ENCODE peak calls at places on chromosomes 4 and X, in ten cellular contexts. T is NCI-H2081; V is mesenchymal stem cell; S is NCI-H1092 treated with DMSO at 0.1 percent for 48 hours; I is activated CD4-positive, alpha-beta T cell treated with anti-CD3 and anti-CD28 coated beads, Interleukin-2, amount 50 U/mL, for 48 hours; C is activated T-cell treated with anti-CD3 and anti-CD28 coated beads for 1 hour; L is GM23338; X is dermis blood vessel endothelial cell; F is NCI-H2029 treated with DMSO at 0.1 percent for 48 hours; U is thoracic aorta. M is an unnamed sample.
A peak's percentile ranks its signal among the peaks of the same experiment; 100 is the strongest.

GRCh38 chr4:5956285-5957021 is 61.8 kb downstream of the C4orf50 start:
- DNase-seq in S (peak; percentile 93), L (peak; percentile 50), U (no peak), F (peak; percentile 71), X (peak; percentile 44), V (no peak), C (no peak), I (no peak), T (peak; percentile 99), M (no peak)

GRCh38 chrX:150348365-150348764 is 14.8 kb upstream of the MAMLD1 start:
- DNase-seq in X (no peak), T (no peak), S (no peak), V (no peak), C (no peak), F (no peak), I (no peak), U (no peak), L (peak; percentile 76), M (no peak)

GRCh38 chr4:40309250-40309774 is 25.8 kb upstream of the CHRNA9 start:
- DNase-seq in V (peak; percentile 83), U (peak; percentile 74), L (peak; percentile 98), I (peak; percentile 97), C (peak; percentile 95), F (no peak), S (no peak), T (no peak), X (peak; percentile 94), M (peak; percentile 74)

GRCh38 chr4:56149601-56150000 is 200.9 kb downstream of the CEP135 start:
- DNase-seq in T (no peak), S (no peak), X (no peak), C (no peak), U (no peak), V (peak; percentile 66), F (no peak), L (no peak), I (no peak), M (no peak)

GRCh38 chr4:8694651-8695151 is 102.1 kb downstream of the CPZ start:
- DNase-seq in X (no peak), C (no peak), S (no peak), L (no peak), V (no peak), I (no peak), F (no peak), U (no peak), T (no peak), M (no peak)

GRCh38 chr4:153216546-153216945 is 12.3 kb downstream of the TRIM2 start:
- DNase-seq in I (no peak), S (no peak), T (no peak), U (no peak), F (no peak), V (no peak), X (no peak), C (no peak), L (no peak), M (no peak)

GRCh38 chr4:143762511-143762910 is 62.0 kb upstream of the FREM3 start:
- DNase-seq in C (no peak), I (no peak), U (no peak), V (no peak), X (no peak), T (no peak), F (no peak), L (no peak), S (no peak), M (no peak)

GRCh38 chr4:7842384-7843279 is 97.0 kb downstream of the AFAP1 start:
- DNase-seq in L (no peak), I (no peak), S (no peak), T (no peak), X (peak; percentile 96), F (no peak), V (peak; percentile 99), U (peak; percentile 31), C (no peak), M (peak; percentile 97)

GRCh38 chr4:72564184-72564583 is 4.8 kb downstream of the ADAMTS3 start:
- DNase-seq in T (no peak), S (no peak), L (no peak), V (peak; percentile 52), C (no peak), X (no peak), I (no peak), F (no peak), U (no peak), M (peak; percentile 95)

GRCh38 chrX:1111543-1112300 is 100.7 kb downstream of the CRLF2 start:
- DNase-seq in I (no peak), S (no peak), V (no peak), F (no peak), X (no peak), T (no peak), U (no peak), C (no peak), L (peak; percentile 85), M (no peak)

GRCh38 chr4:185721949-185722316 is 90.1 kb downstream of the SORBS2 start:
- DNase-seq in S (no peak), L (no peak), C (no peak), X (no peak), F (peak; percentile 32), I (no peak), V (peak; percentile 33), T (no peak), U (no peak), M (no peak)

GRCh38 chrX:41406211-41406610 is 40.9 kb upstream of the NYX start:
- DNase-seq in U (no peak), S (no peak), X (peak; percentile 1), I (no peak), V (peak; percentile 14), L (no peak), T (no peak), C (no peak), F (no peak), M (peak; percentile 57)

GRCh38 chrX:40076750-40077149 is 21.0 kb downstream of the BCOR start:
- DNase-seq in F (no peak), V (no peak), X (no peak), T (no peak), S (no peak), L (no peak), U (no peak), I (no peak), C (no peak), M (no peak)

GRCh38 chr4:159070742-159071141 is 32.1 kb upstream of the RAPGEF2 start:
- DNase-seq in V (peak; percentile 7), X (peak; percentile 56), T (no peak), C (no peak), U (no peak), L (no peak), F (peak; percentile 8), I (no peak), S (no peak), M (peak; percentile 26)

GRCh38 chr4:125187621-125188176 is 127.1 kb upstream of the FAT4 start:
- DNase-seq in I (no peak), C (no peak), L (no peak), T (peak; percentile 0), S (no peak), X (peak; percentile 75), F (no peak), V (peak; percentile 19), U (no peak), M (peak; percentile 67)

GRCh38 chr4:147829401-147830101 is 97.7 kb downstream of the ARHGAP10 start:
- DNase-seq in C (no peak), U (no peak), X (peak; percentile 51), I (no peak), F (peak; percentile 8), L (no peak), T (no peak), V (peak; percentile 70), S (no peak), M (peak; percentile 70)

M was measured in bronchial epithelial cell.